ENCODE peak calls at places on chromosomes 16 and 17, in seven cellular contexts. N, T, K, M, A, D and G are unnamed samples.

GRCh38 chr16:29158031-29158430 is 173.2 kb downstream of the LAT start:
- DNase-seq in N (no peak), T (no peak), K (no peak), M (no peak), A (no peak), D (no peak), G (no peak)

GRCh38 chr17:78306913-78307312 is 53.0 kb downstream of the SOCS3 start:
- DNase-seq in N (no peak), T (no peak), K (no peak), M (no peak), A (no peak), D (no peak), G (no peak)

GRCh38 chr17:45123930-45124796 is 8.2 kb downstream of the PLCD3 start:
- DNase-seq in N (no peak), T (peak), K (no peak), M (no peak), A (peak), D (no peak), G (peak)

GRCh38 chr16:81995651-81996050 is 15.6 kb downstream of the SDR42E1 start:
- DNase-seq in N (no peak), T (peak), K (no peak), M (no peak), A (peak), D (no peak), G (no peak)

GRCh38 chr16:85622683-85623082 is 9.6 kb downstream of the GSE1 start:
- DNase-seq in N (no peak), T (no peak), K (no peak), M (no peak), A (no peak), D (no peak), G (no peak)

GRCh38 chr16:69087161-69087581 is 18.3 kb upstream of the HAS3 start:
- DNase-seq in N (no peak), T (no peak), K (no peak), M (no peak), A (no peak), D (no peak), G (no peak)

GRCh38 chr17:43456661-43457361 is 27.0 kb upstream of the DHX8 start:
- DNase-seq in N (no peak), T (peak), K (peak), M (peak), A (peak), D (no peak), G (peak)

GRCh38 chr17:17420561-17421269 is 56.1 kb upstream of the MED9 start:
- DNase-seq in N (no peak), T (no peak), K (no peak), M (peak), A (no peak), D (no peak), G (no peak)

GRCh38 chr17:31486351-31487062 is 95.0 kb downstream of the RAB11FIP4 start:
- DNase-seq in N (no peak), T (no peak), K (peak), M (no peak), A (no peak), D (no peak), G (no peak)

GRCh38 chr16:4070936-4071335 is 45.3 kb downstream of the ADCY9 start:
- DNase-seq in N (no peak), T (no peak), K (no peak), M (no peak), A (no peak), D (no peak), G (no peak)

GRCh38 chr17:65388911-65389310 is 172.5 kb downstream of the AXIN2 start:
- DNase-seq in N (no peak), T (no peak), K (no peak), M (peak), A (no peak), D (no peak), G (peak)

GRCh38 chr17:82374626-82375331 is 3.2 kb downstream of the UTS2R start:
- DNase-seq in N (no peak), T (no peak), K (no peak), M (no peak), A (no peak), D (peak), G (no peak)

GRCh38 chr17:27579897-27580321 is 51.1 kb upstream of the LGALS9 start:
- DNase-seq in N (no peak), T (no peak), K (no peak), M (no peak), A (peak), D (no peak), G (no peak)

GRCh38 chr16:89395150-89396142 is 94.9 kb downstream of the ANKRD11 start:
- DNase-seq in N (no peak), T (peak), K (peak), M (peak), A (peak), D (no peak), G (peak)

GRCh38 chr16:1181715-1182671 is 29.1 kb downstream of the CACNA1H start:
- DNase-seq in N (no peak), T (peak), K (no peak), M (no peak), A (peak), D (no peak), G (peak)